ENCODE peak calls at places on chromosomes 12 and 14, in six cellular contexts. M is neuronal stem cell; I is tibial artery; H is fibroblast of lung; O is colonic mucosa; F is effector memory CD4-positive, alpha-beta T cell. X is an unnamed sample.

GRCh38 chr12:32478858-32479257 is 79.5 kb downstream of the FGD4 start:
- DNase-seq in O (no peak), F (no peak), H (no peak), I (no peak), M (no peak), X (no peak)

GRCh38 chr12:58502236-58502635 is 418.1 kb downstream of the LRIG3 start:
- DNase-seq in O (no peak), H (peak; percentile 69), F (no peak), M (peak; percentile 61), I (no peak), X (peak; percentile 44)

GRCh38 chr12:95859344-95859816 is 628 bp downstream of the SNRPF start:
- DNase-seq in O (no peak), H (peak; percentile 48), M (peak; percentile 12), I (no peak), F (no peak), X (peak; percentile 24)

GRCh38 chr12:51749986-51750317 is 98.6 kb downstream of the FIGNL2 start:
- DNase-seq in H (no peak), O (no peak), F (no peak), M (no peak), I (no peak), X (no peak)

GRCh38 chr14:53701108-53701875 is 255.3 kb downstream of the BMP4 start:
- DNase-seq in M (no peak), H (no peak), F (no peak), I (no peak), O (no peak), X (no peak)

GRCh38 chr12:120771097-120771496 is 45.5 kb downstream of the ACADS start:
- DNase-seq in I (no peak), M (peak; percentile 68), F (no peak), O (no peak), H (no peak), X (no peak)

GRCh38 chr14:93113678-93114067 is 2.1 kb downstream of the ITPK1 start:
- DNase-seq in O (peak; percentile 45), M (no peak), F (no peak), H (no peak), I (no peak), X (peak; percentile 11)

GRCh38 chr12:127509066-127509778 is 757.7 kb upstream of the TMEM132C start:
- DNase-seq in I (no peak), M (no peak), F (no peak), H (peak; percentile 95), O (no peak), X (no peak)

GRCh38 chr12:53431187-53431586 is 7.5 kb downstream of the AMHR2 start:
- DNase-seq in O (no peak), I (no peak), M (no peak), F (no peak), H (peak; percentile 23), X (no peak)

GRCh38 chr12:24955389-24955788 is 6.5 kb upstream of the BCAT1 start:
- DNase-seq in O (no peak), F (no peak), H (no peak), M (no peak), I (no peak), X (no peak)

GRCh38 chr12:40105515-40106201 is at the start of gene SLC2A13:
- DNase-seq in F (peak; percentile 68), M (peak; percentile 66), I (peak; percentile 85), O (peak; percentile 85), H (peak; percentile 63), X (peak; percentile 93)

GRCh38 chr14:100748403-100748802 is 21.7 kb downstream of the DLK1 start:
- DNase-seq in F (no peak), I (peak; percentile 11), M (no peak), O (no peak), H (no peak), X (no peak)

GRCh38 chr14:68789002-68789797 is 3.7 kb downstream of the ZFP36L1 start:
- DNase-seq in I (peak; percentile 92), F (peak; percentile 72), M (no peak), O (peak; percentile 89), H (peak; percentile 72), X (peak; percentile 85)

GRCh38 chr12:105025890-105026289 is 39.8 kb downstream of the NOPCHAP1 start:
- DNase-seq in O (peak; percentile 75), I (peak; percentile 88), H (peak; percentile 69), F (no peak), M (no peak), X (peak; percentile 43)

GRCh38 chr12:108633534-108634224 is at the start of gene SELPLG:
- DNase-seq in I (peak; percentile 80), H (no peak), F (peak; percentile 79), M (no peak), O (peak; percentile 65), X (no peak)

GRCh38 chr12:108635201-108635996 is 1.7 kb upstream of the SELPLG start:
- DNase-seq in M (no peak), O (no peak), H (peak; percentile 31), F (peak; percentile 36), I (peak; percentile 19), X (no peak)

GRCh38 chr12:108634225-108634795 is 616 bp upstream of the SELPLG start:
- DNase-seq in I (peak; percentile 61), O (no peak), F (peak; percentile 25), H (no peak), M (no peak), X (no peak)

GRCh38 chr12:108630481-108631207 is 3.0 kb downstream of the SELPLG start:
- DNase-seq in I (no peak), M (no peak), F (no peak), H (peak; percentile 68), O (no peak), X (no peak)

DNA sequence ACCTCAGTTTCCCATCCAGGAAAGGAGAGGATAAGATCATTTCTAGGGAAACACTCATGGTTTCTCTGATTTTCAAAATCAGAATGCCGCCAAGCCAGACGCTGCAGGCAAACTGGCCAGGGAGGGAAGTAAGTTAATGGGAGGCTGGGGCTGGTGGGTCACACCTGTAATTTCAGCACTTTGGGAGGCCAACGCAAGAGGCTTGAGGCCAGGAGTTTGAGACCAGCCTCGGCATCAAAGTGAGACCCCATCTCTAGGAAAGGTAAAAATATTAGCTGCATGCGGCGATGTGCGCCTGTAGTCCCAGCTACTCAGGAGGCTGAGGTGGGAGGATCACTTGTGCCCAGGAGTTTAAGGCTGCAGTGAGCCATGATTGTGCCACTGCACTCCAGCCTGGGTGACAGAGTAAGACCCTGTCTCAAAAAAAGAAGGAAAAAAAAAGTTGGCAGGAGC is 587 bp downstream of the SELPLG start:
- DNase-seq in F (no peak), H (no peak), O (no peak), I (peak; percentile 31), M (no peak), X (no peak)
- H3K4me1 ChIP-seq in F (peaks cover 61% of the 10 kb centered on the region), H (peaks cover 28% of the 10 kb centered on the region), O (peaks cover 3% of the 10 kb centered on the region), I (peaks cover 3% of the 10 kb centered on the region), M (peaks cover 38% of the 10 kb centered on the region), X (peaks cover 30% of the 10 kb centered on the region)

DNA sequence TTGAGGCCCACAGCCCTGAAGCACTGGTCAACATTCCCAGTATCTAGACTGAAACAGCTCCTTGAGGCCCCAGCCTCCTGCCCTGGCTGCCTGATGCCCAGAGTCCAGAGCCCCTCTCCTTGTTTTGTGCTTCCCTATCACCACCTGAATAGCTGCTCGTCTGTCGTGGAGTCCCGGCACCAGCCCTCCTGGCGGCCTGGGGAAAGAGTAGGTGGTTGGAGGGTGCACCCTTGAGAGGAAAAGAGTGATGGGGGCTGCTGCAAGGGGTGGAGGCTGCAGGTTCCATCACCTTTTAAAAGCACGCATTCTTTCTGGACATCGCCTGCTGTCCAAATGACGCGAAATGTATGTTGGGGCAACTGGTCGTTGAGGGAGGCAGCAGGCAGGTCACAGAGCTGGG is 3.2 kb downstream of the RABGGTA start:
- DNase-seq in M (no peak), I (no peak), F (no peak), O (no peak), H (no peak), X (no peak)
- H3K27ac ChIP-seq in M (no peak overlapping the region), I (no peak overlapping the region), F (no peak overlapping the region), O (no peak overlapping the region), H (no peak overlapping the region), X (no peak overlapping the region)

DNA sequence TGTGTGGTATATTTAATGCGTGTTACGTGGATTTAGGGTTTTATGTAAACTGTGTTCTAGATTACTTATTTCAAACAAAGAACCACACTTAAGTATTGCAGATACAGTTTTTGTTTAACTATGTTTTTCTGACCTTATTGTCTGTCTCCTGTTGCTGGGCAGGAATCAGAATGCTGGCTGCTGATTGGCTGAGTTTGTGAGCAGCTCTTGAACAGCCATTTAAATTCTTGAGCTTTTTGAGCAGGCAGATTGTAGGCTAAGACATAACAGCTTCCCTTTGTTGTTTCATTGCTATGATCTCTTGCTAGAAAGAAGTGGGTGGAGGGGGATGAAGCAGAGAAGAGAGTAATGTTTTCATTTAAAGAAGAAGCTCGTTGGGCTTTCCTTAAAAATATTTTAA is 52.2 kb downstream of the ATF7IP start:
- DNase-seq in H (peak; percentile 93), F (peak; percentile 41), O (peak; percentile 57), M (peak; percentile 90), I (no peak), X (peak; percentile 71)
- H3K4me3 ChIP-seq in H (no peak overlapping the region), F (no peak overlapping the region), O (no peak overlapping the region), M (no peak overlapping the region), I (no peak overlapping the region), X (no peak overlapping the region)

GRCh38 chr14:64700290-64700689 is 3.9 kb upstream of the PLEKHG3 start:
- DNase-seq in H (no peak), M (no peak), F (no peak), O (no peak), I (peak; percentile 3), X (no peak)
- H3K4me1 ChIP-seq in H (peaks cover 1% of the 10 kb centered on the region), M (peaks cover 13% of the 10 kb centered on the region), F (peaks cover 53% of the 10 kb centered on the region), O (peaks cover 20% of the 10 kb centered on the region), I (peaks cover 11% of the 10 kb centered on the region), X (peaks cover 37% of the 10 kb centered on the region)

GRCh38 chr12:12741705-12742104 is 24.5 kb downstream of the CDKN1B start:
- DNase-seq in F (no peak), I (no peak), H (no peak), O (no peak), M (no peak), X (no peak)
- H3K27ac ChIP-seq in F (no peak overlapping the region), I (no peak overlapping the region), H (peak overlapping the region; percentile 43), O (no peak overlapping the region), M (no peak overlapping the region), X (no peak overlapping the region)

GRCh38 chr14:103329421-103330347 is 4.4 kb upstream of the EIF5 start:
- DNase-seq in M (no peak), H (no peak), I (no peak), O (no peak), F (no peak), X (peak; percentile 29)

GRCh38 chr14:103330536-103330935 is 3.5 kb upstream of the EIF5 start:
- DNase-seq in O (no peak), M (no peak), F (no peak), H (no peak), I (no peak), X (no peak)

GRCh38 chr14:103333754-103334643 is at the start of gene EIF5:
- DNase-seq in I (peak; percentile 100), H (peak; percentile 96), F (peak; percentile 98), O (peak; percentile 100), M (peak; percentile 98), X (peak; percentile 100)

GRCh38 chr14:103334644-103335603 is 887 bp downstream of the EIF5 start:
- DNase-seq in O (peak; percentile 83), H (peak; percentile 79), F (peak; percentile 58), I (peak; percentile 85), M (peak; percentile 57), X (peak; percentile 90)

GRCh38 chr14:103332143-103332919 is 1.7 kb upstream of the EIF5 start:
- DNase-seq in F (no peak), O (no peak), I (no peak), H (no peak), M (no peak), X (no peak)
- H3K4me3 ChIP-seq in F (no peak overlapping the region), O (no peak overlapping the region), I (no peak overlapping the region), H (peak overlapping the region; percentile 85), M (no peak overlapping the region), X (peak overlapping the region; percentile 50)

X was measured in hepatocyte.